ENCODE peak calls at places on chromosomes 7 and 10, in five cellular contexts. One of them, this sample, is unnamed.
A peak's percentile ranks its signal among the peaks of the same experiment; 100 is the strongest.

GRCh38 chr10:33216661-33217427 is 117.6 kb downstream of the NRP1 start:
- DNase-seq in tibial artery: no peak
- DNase-seq in GM23248: peak; percentile 53
- DNase-seq in MM.1S: no peak
- DNase-seq in right lobe of liver: no peak
- DNase-seq in this sample: no peak

GRCh38 chr10:121781101-121781500 is 146.7 kb downstream of the ATE1 start:
- DNase-seq in right lobe of liver: no peak
- DNase-seq in MM.1S: no peak
- DNase-seq in GM23248: no peak
- DNase-seq in tibial artery: no peak
- DNase-seq in this sample: no peak

GRCh38 chr10:88439932-88440331 is 143.2 kb downstream of the RNLS start:
- DNase-seq in right lobe of liver: no peak
- DNase-seq in MM.1S: no peak
- DNase-seq in GM23248: no peak
- DNase-seq in tibial artery: no peak
- DNase-seq in this sample: no peak

GRCh38 chr10:101558206-101558605 is 29.9 kb downstream of the POLL start:
- DNase-seq in MM.1S: peak; percentile 40
- DNase-seq in right lobe of liver: no peak
- DNase-seq in tibial artery: no peak
- DNase-seq in GM23248: no peak
- DNase-seq in this sample: no peak

GRCh38 chr10:61757525-61758397 is 95.0 kb downstream of the CABCOCO1 start:
- DNase-seq in GM23248: peak; percentile 61
- DNase-seq in right lobe of liver: no peak
- DNase-seq in tibial artery: peak; percentile 72
- DNase-seq in MM.1S: no peak
- DNase-seq in this sample: no peak

GRCh38 chr10:65423043-65423442 is 1502.8 kb upstream of the LRRTM3 start:
- DNase-seq in right lobe of liver: no peak
- DNase-seq in MM.1S: peak; percentile 75
- DNase-seq in GM23248: no peak
- DNase-seq in tibial artery: no peak
- DNase-seq in this sample: no peak

GRCh38 chr10:102435529-102436233 is 3.3 kb upstream of the CUEDC2 start:
- DNase-seq in GM23248: peak; percentile 45
- DNase-seq in MM.1S: no peak
- DNase-seq in right lobe of liver: peak; percentile 45
- DNase-seq in tibial artery: no peak
- DNase-seq in this sample: no peak

GRCh38 chr10:92880233-92880861 is 32.0 kb downstream of the EXOC6 start:
- DNase-seq in tibial artery: no peak
- DNase-seq in MM.1S: peak; percentile 59
- DNase-seq in right lobe of liver: no peak
- DNase-seq in GM23248: peak; percentile 66
- DNase-seq in this sample: no peak

GRCh38 chr7:81333004-81333403 is 414.2 kb upstream of the SEMA3C start:
- DNase-seq in GM23248: peak; percentile 44
- DNase-seq in tibial artery: no peak
- DNase-seq in right lobe of liver: no peak
- DNase-seq in MM.1S: no peak
- DNase-seq in this sample: no peak

GRCh38 chr7:3138992-3139391 is 95.3 kb upstream of the CARD11 start:
- DNase-seq in tibial artery: no peak
- DNase-seq in GM23248: no peak
- DNase-seq in MM.1S: no peak
- DNase-seq in right lobe of liver: no peak
- DNase-seq in this sample: no peak

GRCh38 chr7:27734583-27734982 is 5.4 kb upstream of the TAX1BP1 start:
- DNase-seq in MM.1S: no peak
- DNase-seq in tibial artery: no peak
- DNase-seq in GM23248: no peak
- DNase-seq in right lobe of liver: no peak
- DNase-seq in this sample: no peak

GRCh38 chr7:136528329-136528728 is 340.1 kb upstream of the CHRM2 start:
- DNase-seq in GM23248: peak; percentile 85
- DNase-seq in right lobe of liver: no peak
- DNase-seq in MM.1S: no peak
- DNase-seq in tibial artery: no peak
- DNase-seq in this sample: no peak

GRCh38 chr7:158651968-158652555 is 52.5 kb downstream of the NCAPG2 start:
- DNase-seq in MM.1S: no peak
- DNase-seq in right lobe of liver: no peak
- DNase-seq in tibial artery: no peak
- DNase-seq in GM23248: peak; percentile 11
- DNase-seq in this sample: no peak

GRCh38 chr10:33143160-33143728 is 185.2 kb upstream of the ITGB1 start:
- DNase-seq in right lobe of liver: no peak
- DNase-seq in MM.1S: no peak
- DNase-seq in tibial artery: no peak
- DNase-seq in GM23248: peak; percentile 95
- DNase-seq in this sample: no peak

GRCh38 chr7:44673771-44674170 is 67.3 kb downstream of the OGDH start:
- DNase-seq in MM.1S: no peak
- DNase-seq in GM23248: no peak
- DNase-seq in tibial artery: no peak
- DNase-seq in right lobe of liver: peak; percentile 42
- DNase-seq in this sample: no peak

GRCh38 chr7:76515999-76516443 is 5.7 kb downstream of the UPK3B start:
- DNase-seq in tibial artery: no peak
- DNase-seq in GM23248: peak; percentile 60
- DNase-seq in right lobe of liver: no peak
- DNase-seq in MM.1S: no peak
- DNase-seq in this sample: peak; percentile 51

GRCh38 chr10:17257466-17258321 is 29.7 kb downstream of the VIM start:
- DNase-seq in MM.1S: peak; percentile 63
- DNase-seq in GM23248: peak; percentile 87
- DNase-seq in tibial artery: no peak
- DNase-seq in right lobe of liver: peak; percentile 49
- DNase-seq in this sample: peak; percentile 22

GRCh38 chr10:28291881-28292297 is 11.0 kb downstream of the MPP7 start:
- DNase-seq in tibial artery: no peak
- DNase-seq in right lobe of liver: no peak
- DNase-seq in MM.1S: no peak
- DNase-seq in GM23248: peak; percentile 84
- DNase-seq in this sample: no peak

GRCh38 chr10:772227-772637 is 82.8 kb upstream of the DIP2C start:
- DNase-seq in right lobe of liver: peak; percentile 31
- DNase-seq in MM.1S: no peak
- DNase-seq in GM23248: no peak
- DNase-seq in tibial artery: no peak
- DNase-seq in this sample: no peak

GRCh38 chr10:63767512-63767911 is 246.3 kb downstream of the REEP3 start:
- DNase-seq in right lobe of liver: no peak
- DNase-seq in GM23248: peak; percentile 53
- DNase-seq in MM.1S: no peak
- DNase-seq in tibial artery: no peak
- DNase-seq in this sample: no peak

GRCh38 chr7:105721571-105722104 is 140.3 kb upstream of the EFCAB10 start:
- DNase-seq in GM23248: no peak
- DNase-seq in MM.1S: no peak
- DNase-seq in tibial artery: no peak
- DNase-seq in right lobe of liver: no peak
- DNase-seq in this sample: peak; percentile 50

GRCh38 chr10:121337356-121337936 is 260.8 kb downstream of the FGFR2 start:
- DNase-seq in GM23248: no peak
- DNase-seq in tibial artery: no peak
- DNase-seq in right lobe of liver: no peak
- DNase-seq in MM.1S: no peak
- DNase-seq in this sample: no peak

GRCh38 chr10:119028900-119029612 is 458 bp upstream of the NANOS1 start:
- DNase-seq in GM23248: peak; percentile 79
- DNase-seq in MM.1S: peak; percentile 92
- DNase-seq in right lobe of liver: peak; percentile 77
- DNase-seq in tibial artery: peak; percentile 88
- DNase-seq in this sample: peak; percentile 88

GRCh38 chr10:95389982-95390381 is 99.2 kb upstream of the PDLIM1 start:
- DNase-seq in right lobe of liver: no peak
- DNase-seq in tibial artery: no peak
- DNase-seq in GM23248: no peak
- DNase-seq in MM.1S: no peak
- DNase-seq in this sample: no peak

GRCh38 chr7:69526570-69526969 is 71.7 kb upstream of the AUTS2 start:
- DNase-seq in GM23248: no peak
- DNase-seq in tibial artery: no peak
- DNase-seq in right lobe of liver: no peak
- DNase-seq in MM.1S: no peak
- DNase-seq in this sample: no peak

GRCh38 chr7:69732203-69732602 is 133.9 kb downstream of the AUTS2 start:
- DNase-seq in right lobe of liver: no peak
- DNase-seq in MM.1S: no peak
- DNase-seq in tibial artery: no peak
- DNase-seq in GM23248: no peak
- DNase-seq in this sample: no peak

GRCh38 chr10:28179490-28180099 is 123.3 kb downstream of the MPP7 start:
- DNase-seq in MM.1S: peak; percentile 67
- DNase-seq in tibial artery: no peak
- DNase-seq in right lobe of liver: no peak
- DNase-seq in GM23248: peak; percentile 66
- DNase-seq in this sample: no peak

GRCh38 chr10:86298501-86299001 is 68.0 kb downstream of the GRID1 start:
- DNase-seq in GM23248: no peak
- DNase-seq in right lobe of liver: peak; percentile 28
- DNase-seq in MM.1S: no peak
- DNase-seq in tibial artery: peak; percentile 51
- DNase-seq in this sample: no peak

GRCh38 chr7:71479231-71479630 is 347.3 kb downstream of the GALNT17 start:
- DNase-seq in right lobe of liver: no peak
- DNase-seq in GM23248: no peak
- DNase-seq in MM.1S: no peak
- DNase-seq in tibial artery: no peak
- DNase-seq in this sample: no peak

GRCh38 chr7:112759905-112760304 is 30.3 kb downstream of the TMEM168 start:
- DNase-seq in tibial artery: no peak
- DNase-seq in MM.1S: no peak
- DNase-seq in right lobe of liver: no peak
- DNase-seq in GM23248: peak; percentile 7
- DNase-seq in this sample: no peak

GRCh38 chr7:102318482-102318971 is 31.9 kb downstream of the SH2B2 start:
- DNase-seq in GM23248: peak; percentile 18
- DNase-seq in MM.1S: no peak
- DNase-seq in right lobe of liver: no peak
- DNase-seq in tibial artery: no peak
- DNase-seq in this sample: no peak

GRCh38 chr10:6513509-6513908 is 66.6 kb downstream of the PRKCQ start:
- DNase-seq in MM.1S: no peak
- DNase-seq in tibial artery: no peak
- DNase-seq in right lobe of liver: no peak
- DNase-seq in GM23248: no peak
- DNase-seq in this sample: no peak

GRCh38 chr7:159147687-159148086 is 3.0 kb upstream of the VIPR2 start:
- DNase-seq in right lobe of liver: no peak
- DNase-seq in tibial artery: no peak
- DNase-seq in GM23248: no peak
- DNase-seq in MM.1S: no peak
- DNase-seq in this sample: no peak

GRCh38 chr7:157488326-157488725 is 151.5 kb downstream of the DNAJB6 start:
- DNase-seq in tibial artery: no peak
- DNase-seq in right lobe of liver: peak; percentile 22
- DNase-seq in MM.1S: no peak
- DNase-seq in GM23248: no peak
- DNase-seq in this sample: no peak

GRCh38 chr10:29482591-29483421 is 152.0 kb downstream of the SVIL start:
- DNase-seq in right lobe of liver: no peak
- DNase-seq in tibial artery: no peak
- DNase-seq in GM23248: peak; percentile 70
- DNase-seq in MM.1S: no peak
- DNase-seq in this sample: no peak

GRCh38 chr10:91555455-91555854 is 77.4 kb downstream of the PPP1R3C start:
- DNase-seq in GM23248: no peak
- DNase-seq in tibial artery: no peak
- DNase-seq in right lobe of liver: no peak
- DNase-seq in MM.1S: no peak
- DNase-seq in this sample: no peak

GRCh38 chr10:91551856-91552255 is 81.0 kb downstream of the PPP1R3C start:
- DNase-seq in right lobe of liver: peak; percentile 65
- DNase-seq in GM23248: peak; percentile 71
- DNase-seq in MM.1S: no peak
- DNase-seq in tibial artery: no peak
- DNase-seq in this sample: no peak

GRCh38 chr10:91549296-91549695 is 83.6 kb downstream of the PPP1R3C start:
- DNase-seq in MM.1S: no peak
- DNase-seq in GM23248: peak; percentile 35
- DNase-seq in right lobe of liver: no peak
- DNase-seq in tibial artery: no peak
- DNase-seq in this sample: no peak

GRCh38 chr10:91552706-91553105 is 80.2 kb downstream of the PPP1R3C start:
- DNase-seq in MM.1S: no peak
- DNase-seq in right lobe of liver: peak; percentile 84
- DNase-seq in tibial artery: no peak
- DNase-seq in GM23248: peak; percentile 37
- DNase-seq in this sample: no peak

GRCh38 chr10:91552260-91552659 is 80.6 kb downstream of the PPP1R3C start:
- DNase-seq in tibial artery: no peak
- DNase-seq in GM23248: no peak
- DNase-seq in right lobe of liver: no peak
- DNase-seq in MM.1S: no peak
- DNase-seq in this sample: no peak
- H3K4me3 ChIP-seq in tibial artery: no peak overlapping the region
- H3K4me3 ChIP-seq in GM23248: peak overlapping the region; percentile 36
- H3K4me3 ChIP-seq in right lobe of liver: no peak overlapping the region
- H3K4me3 ChIP-seq in MM.1S: no peak overlapping the region
- H3K4me3 ChIP-seq in this sample: no peak overlapping the region

DNA sequence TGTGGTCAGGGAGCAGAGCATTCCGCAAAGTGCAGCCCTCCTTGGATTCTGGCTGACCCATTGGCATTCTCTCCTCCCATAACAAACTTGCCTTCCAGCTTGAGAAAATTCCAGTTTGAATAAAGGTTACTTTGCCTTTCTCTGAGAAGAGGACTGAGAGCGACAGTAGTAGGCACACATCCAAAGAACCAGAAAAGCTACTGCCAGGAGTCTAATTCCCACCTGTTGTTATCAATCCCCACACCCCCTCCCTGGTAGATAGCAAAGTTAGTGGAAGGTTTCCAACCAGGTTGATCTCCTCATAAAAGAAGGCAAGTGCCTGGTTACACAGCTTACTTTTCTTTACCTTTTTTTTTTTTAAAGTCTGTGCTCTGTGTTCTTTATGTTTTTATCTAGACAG is 84.8 kb upstream of the TRIL start:
- DNase-seq in right lobe of liver: no peak
- DNase-seq in tibial artery: no peak
- DNase-seq in GM23248: no peak
- DNase-seq in MM.1S: no peak
- DNase-seq in this sample: no peak
- H3K27ac ChIP-seq in right lobe of liver: no peak overlapping the region
- H3K27ac ChIP-seq in tibial artery: no peak overlapping the region
- H3K27ac ChIP-seq in GM23248: no peak overlapping the region
- H3K27ac ChIP-seq in MM.1S: no peak overlapping the region
- H3K27ac ChIP-seq in this sample: no peak overlapping the region

GRCh38 chr10:58514102-58514472 is 1.4 kb downstream of the BICC1 start:
- DNase-seq in MM.1S: no peak
- DNase-seq in tibial artery: no peak
- DNase-seq in right lobe of liver: no peak
- DNase-seq in GM23248: peak; percentile 45
- DNase-seq in this sample: no peak
- H3K4me3 ChIP-seq in MM.1S: no peak overlapping the region
- H3K4me3 ChIP-seq in tibial artery: peak overlapping the region; percentile 76
- H3K4me3 ChIP-seq in right lobe of liver: peak overlapping the region; percentile 44
- H3K4me3 ChIP-seq in GM23248: peak overlapping the region; percentile 84
- H3K4me3 ChIP-seq in this sample: peak overlapping the region; percentile 76

GRCh38 chr10:31864834-31865518 is 63.7 kb downstream of the ARHGAP12 start:
- DNase-seq in right lobe of liver: no peak
- DNase-seq in MM.1S: no peak
- DNase-seq in GM23248: peak; percentile 50
- DNase-seq in tibial artery: no peak
- DNase-seq in this sample: no peak
- H3K27ac ChIP-seq in right lobe of liver: no peak overlapping the region
- H3K27ac ChIP-seq in MM.1S: no peak overlapping the region
- H3K27ac ChIP-seq in GM23248: peak overlapping the region; percentile 13
- H3K27ac ChIP-seq in tibial artery: peak overlapping the region; percentile 6
- H3K27ac ChIP-seq in this sample: no peak overlapping the region